ENCODE peak calls at places on chromosomes 3 and 15, in five cellular contexts. One of them, this sample, is unnamed.
A peak's percentile ranks its signal among the peaks of the same experiment; 100 is the strongest.

GRCh38 chr15:47991376-47991775 is 129.4 kb upstream of the SLC24A5 start:
- DNase-seq in GM18507: no peak
- DNase-seq in AG08395: peak; percentile 22
- DNase-seq in amniotic stem cell: no peak
- DNase-seq in NCI-H345: no peak
- DNase-seq in this sample: no peak

GRCh38 chr3:41199866-41200668 is 762 bp downstream of the CTNNB1 start:
- DNase-seq in NCI-H345: peak; percentile 18
- DNase-seq in amniotic stem cell: no peak
- DNase-seq in AG08395: peak; percentile 38
- DNase-seq in GM18507: peak; percentile 26
- DNase-seq in this sample: peak; percentile 40

GRCh38 chr3:61608072-61608471 is 46.7 kb downstream of the PTPRG start:
- DNase-seq in amniotic stem cell: no peak
- DNase-seq in GM18507: no peak
- DNase-seq in AG08395: no peak
- DNase-seq in NCI-H345: no peak
- DNase-seq in this sample: no peak

GRCh38 chr3:119481079-119481478 is 12.3 kb downstream of the POGLUT1 start:
- DNase-seq in GM18507: no peak
- DNase-seq in AG08395: peak; percentile 7
- DNase-seq in amniotic stem cell: no peak
- DNase-seq in NCI-H345: no peak
- DNase-seq in this sample: no peak

GRCh38 chr3:9198805-9199386 is 50.5 kb downstream of the SRGAP3 start:
- DNase-seq in NCI-H345: no peak
- DNase-seq in AG08395: no peak
- DNase-seq in amniotic stem cell: no peak
- DNase-seq in GM18507: no peak
- DNase-seq in this sample: no peak

GRCh38 chr3:81170298-81170697 is 591.1 kb downstream of the GBE1 start:
- DNase-seq in GM18507: no peak
- DNase-seq in amniotic stem cell: no peak
- DNase-seq in NCI-H345: no peak
- DNase-seq in AG08395: no peak
- DNase-seq in this sample: no peak

GRCh38 chr15:40796041-40796440 is 10.8 kb upstream of the ZFYVE19 start:
- DNase-seq in amniotic stem cell: no peak
- DNase-seq in AG08395: no peak
- DNase-seq in NCI-H345: no peak
- DNase-seq in GM18507: no peak
- DNase-seq in this sample: no peak

GRCh38 chr3:38458796-38459498 is 5.3 kb downstream of the ACVR2B start:
- DNase-seq in GM18507: no peak
- DNase-seq in amniotic stem cell: no peak
- DNase-seq in AG08395: peak; percentile 77
- DNase-seq in NCI-H345: no peak
- DNase-seq in this sample: no peak

GRCh38 chr3:19399356-19399755 is 251.0 kb downstream of the KCNH8 start:
- DNase-seq in NCI-H345: no peak
- DNase-seq in amniotic stem cell: no peak
- DNase-seq in GM18507: no peak
- DNase-seq in AG08395: no peak
- DNase-seq in this sample: no peak

GRCh38 chr3:4350789-4351163 is 47.6 kb downstream of the SETMAR start:
- DNase-seq in NCI-H345: peak; percentile 32
- DNase-seq in amniotic stem cell: peak; percentile 5
- DNase-seq in GM18507: peak; percentile 55
- DNase-seq in AG08395: peak; percentile 80
- DNase-seq in this sample: peak; percentile 38

GRCh38 chr3:901953-902778 is 190.7 kb upstream of the CNTN6 start:
- DNase-seq in NCI-H345: no peak
- DNase-seq in AG08395: no peak
- DNase-seq in GM18507: no peak
- DNase-seq in amniotic stem cell: no peak
- DNase-seq in this sample: no peak

GRCh38 chr15:88621789-88622604 is 857 bp downstream of the AEN start:
- DNase-seq in AG08395: peak; percentile 52
- DNase-seq in amniotic stem cell: no peak
- DNase-seq in GM18507: no peak
- DNase-seq in NCI-H345: no peak
- DNase-seq in this sample: no peak

GRCh38 chr3:74523811-74524210 is 90.6 kb downstream of the CNTN3 start:
- DNase-seq in AG08395: peak; percentile 11
- DNase-seq in amniotic stem cell: no peak
- DNase-seq in GM18507: no peak
- DNase-seq in NCI-H345: no peak
- DNase-seq in this sample: no peak

GRCh38 chr3:47370887-47371697 is 9.7 kb upstream of the PTPN23 start:
- DNase-seq in NCI-H345: no peak
- DNase-seq in AG08395: peak; percentile 53
- DNase-seq in amniotic stem cell: no peak
- DNase-seq in GM18507: peak; percentile 40
- DNase-seq in this sample: peak; percentile 61

GRCh38 chr3:146972726-146973125 is 367.6 kb upstream of the PLSCR5 start:
- DNase-seq in NCI-H345: no peak
- DNase-seq in GM18507: no peak
- DNase-seq in AG08395: peak; percentile 64
- DNase-seq in amniotic stem cell: peak; percentile 2
- DNase-seq in this sample: no peak

GRCh38 chr3:12999147-13000140 is 73.8 kb downstream of the IQSEC1 start:
- DNase-seq in GM18507: no peak
- DNase-seq in NCI-H345: no peak
- DNase-seq in AG08395: no peak
- DNase-seq in amniotic stem cell: no peak
- DNase-seq in this sample: no peak

GRCh38 chr15:67185621-67186225 is 68.7 kb downstream of the AAGAB start:
- DNase-seq in amniotic stem cell: no peak
- DNase-seq in NCI-H345: no peak
- DNase-seq in AG08395: no peak
- DNase-seq in GM18507: no peak
- DNase-seq in this sample: no peak

GRCh38 chr3:127566801-127567200 is 23.7 kb downstream of the TPRA1 start:
- DNase-seq in amniotic stem cell: no peak
- DNase-seq in NCI-H345: peak; percentile 63
- DNase-seq in AG08395: no peak
- DNase-seq in GM18507: no peak
- DNase-seq in this sample: no peak

GRCh38 chr3:41265011-41265545 is 65.8 kb downstream of the CTNNB1 start:
- DNase-seq in NCI-H345: no peak
- DNase-seq in amniotic stem cell: no peak
- DNase-seq in AG08395: peak; percentile 19
- DNase-seq in GM18507: no peak
- DNase-seq in this sample: no peak

GRCh38 chr3:194054540-194054939 is 81.4 kb upstream of the HES1 start:
- DNase-seq in AG08395: no peak
- DNase-seq in amniotic stem cell: no peak
- DNase-seq in NCI-H345: no peak
- DNase-seq in GM18507: no peak
- DNase-seq in this sample: no peak

GRCh38 chr15:60814062-60814461 is 335.1 kb upstream of the ICE2 start:
- DNase-seq in amniotic stem cell: no peak
- DNase-seq in GM18507: no peak
- DNase-seq in NCI-H345: no peak
- DNase-seq in AG08395: no peak
- DNase-seq in this sample: no peak

GRCh38 chr3:126056123-126056522 is 27.8 kb downstream of the SLC41A3 start:
- DNase-seq in GM18507: no peak
- DNase-seq in NCI-H345: no peak
- DNase-seq in amniotic stem cell: no peak
- DNase-seq in AG08395: no peak
- DNase-seq in this sample: no peak

GRCh38 chr15:88913850-88914169 is 631 bp upstream of the MFGE8 start:
- DNase-seq in amniotic stem cell: no peak
- DNase-seq in NCI-H345: no peak
- DNase-seq in AG08395: no peak
- DNase-seq in GM18507: no peak
- DNase-seq in this sample: no peak

GRCh38 chr3:184011937-184012889 is 5.5 kb downstream of the ABCC5 start:
- DNase-seq in AG08395: no peak
- DNase-seq in NCI-H345: no peak
- DNase-seq in GM18507: no peak
- DNase-seq in amniotic stem cell: no peak
- DNase-seq in this sample: no peak

GRCh38 chr3:52407779-52408178 is 37.1 kb downstream of the SEMA3G start:
- DNase-seq in amniotic stem cell: no peak
- DNase-seq in AG08395: no peak
- DNase-seq in NCI-H345: no peak
- DNase-seq in GM18507: no peak
- DNase-seq in this sample: no peak

GRCh38 chr3:129022114-129022994 is 21.2 kb downstream of the EFCC1 start:
- DNase-seq in GM18507: no peak
- DNase-seq in AG08395: peak; percentile 31
- DNase-seq in NCI-H345: no peak
- DNase-seq in amniotic stem cell: no peak
- DNase-seq in this sample: no peak

GRCh38 chr15:59616390-59616789 is 4.8 kb downstream of the GCNT3 start:
- DNase-seq in GM18507: no peak
- DNase-seq in AG08395: no peak
- DNase-seq in NCI-H345: peak; percentile 23
- DNase-seq in amniotic stem cell: no peak
- DNase-seq in this sample: no peak

GRCh38 chr15:62782100-62782791 is 260.3 kb upstream of the TPM1 start:
- DNase-seq in amniotic stem cell: peak; percentile 78
- DNase-seq in NCI-H345: peak; percentile 72
- DNase-seq in GM18507: no peak
- DNase-seq in AG08395: peak; percentile 78
- DNase-seq in this sample: no peak

GRCh38 chr15:69755571-69756310 is 303.1 kb downstream of the RPLP1 start:
- DNase-seq in NCI-H345: no peak
- DNase-seq in GM18507: peak; percentile 68
- DNase-seq in AG08395: no peak
- DNase-seq in amniotic stem cell: no peak
- DNase-seq in this sample: peak; percentile 45

GRCh38 chr3:18401298-18401961 is 23.7 kb downstream of the SATB1 start:
- DNase-seq in GM18507: no peak
- DNase-seq in amniotic stem cell: no peak
- DNase-seq in AG08395: no peak
- DNase-seq in NCI-H345: no peak
- DNase-seq in this sample: no peak

GRCh38 chr15:50128266-50128665 is 9.2 kb upstream of the ATP8B4 start:
- DNase-seq in NCI-H345: peak; percentile 3
- DNase-seq in amniotic stem cell: no peak
- DNase-seq in AG08395: no peak
- DNase-seq in GM18507: no peak
- DNase-seq in this sample: no peak

GRCh38 chr15:65790692-65791334 is 1.3 kb downstream of the DENND4A start:
- DNase-seq in GM18507: no peak
- DNase-seq in NCI-H345: no peak
- DNase-seq in AG08395: no peak
- DNase-seq in amniotic stem cell: no peak
- DNase-seq in this sample: no peak

GRCh38 chr3:34374521-34374920 is 576.1 kb downstream of the PDCD6IP start:
- DNase-seq in NCI-H345: no peak
- DNase-seq in amniotic stem cell: no peak
- DNase-seq in AG08395: no peak
- DNase-seq in GM18507: no peak
- DNase-seq in this sample: no peak

GRCh38 chr15:42612367-42612912 is 37.0 kb downstream of the STARD9 start:
- DNase-seq in GM18507: no peak
- DNase-seq in amniotic stem cell: no peak
- DNase-seq in NCI-H345: no peak
- DNase-seq in AG08395: no peak
- DNase-seq in this sample: no peak

GRCh38 chr3:157531301-157531660 is 28.1 kb upstream of the VEPH1 start:
- DNase-seq in amniotic stem cell: no peak
- DNase-seq in NCI-H345: no peak
- DNase-seq in AG08395: no peak
- DNase-seq in GM18507: no peak
- DNase-seq in this sample: no peak

GRCh38 chr15:90530250-90531051 is 728 bp downstream of the CRTC3 start:
- DNase-seq in GM18507: peak; percentile 40
- DNase-seq in AG08395: peak; percentile 61
- DNase-seq in NCI-H345: peak; percentile 14
- DNase-seq in amniotic stem cell: no peak
- DNase-seq in this sample: peak; percentile 73